ENCODE peak calls at places on chromosomes 7 and 10, in ten cellular contexts. One of them, this sample, is unnamed. For H3K9me3 and H3K36me3, the result is how much of the 10 kb centered on the place peaks cover.

GRCh38 chr10:94193466-94193924 is 169.2 kb downstream of the NOC3L start:
- DNase-seq in heart left ventricle: no peak
- DNase-seq in right lobe of liver: no peak
- DNase-seq in tibial nerve: no peak
- DNase-seq in WERI-Rb-1: no peak
- DNase-seq in hepatocyte: no peak
- DNase-seq in lung: no peak
- DNase-seq in MM.1S: no peak
- DNase-seq in IMR-90: peak
- DNase-seq in endodermal cell: peak
- DNase-seq in this sample: no peak

GRCh38 chr10:115771755-115772154 is 501.3 kb downstream of the GFRA1 start:
- DNase-seq in heart left ventricle: no peak
- DNase-seq in right lobe of liver: no peak
- DNase-seq in tibial nerve: no peak
- DNase-seq in WERI-Rb-1: no peak
- DNase-seq in hepatocyte: no peak
- DNase-seq in lung: no peak
- DNase-seq in MM.1S: no peak
- DNase-seq in IMR-90: no peak
- DNase-seq in endodermal cell: no peak
- DNase-seq in this sample: no peak

GRCh38 chr7:38840736-38841460 is 68.1 kb downstream of the VPS41 start:
- DNase-seq in heart left ventricle: no peak
- DNase-seq in right lobe of liver: no peak
- DNase-seq in tibial nerve: no peak
- DNase-seq in WERI-Rb-1: no peak
- DNase-seq in hepatocyte: no peak
- DNase-seq in lung: no peak
- DNase-seq in MM.1S: no peak
- DNase-seq in IMR-90: peak
- DNase-seq in endodermal cell: no peak
- DNase-seq in this sample: no peak

GRCh38 chr7:149625339-149625946 is 127.8 kb upstream of the ZNF746 start:
- DNase-seq in heart left ventricle: peak
- DNase-seq in right lobe of liver: no peak
- DNase-seq in tibial nerve: peak
- DNase-seq in WERI-Rb-1: peak
- DNase-seq in hepatocyte: peak
- DNase-seq in lung: peak
- DNase-seq in MM.1S: peak
- DNase-seq in IMR-90: peak
- DNase-seq in endodermal cell: peak
- DNase-seq in this sample: no peak

GRCh38 chr7:6284461-6285360 is 12.3 kb upstream of the CYTH3 start:
- DNase-seq in heart left ventricle: no peak
- DNase-seq in right lobe of liver: no peak
- DNase-seq in tibial nerve: no peak
- DNase-seq in WERI-Rb-1: no peak
- DNase-seq in hepatocyte: no peak
- DNase-seq in lung: no peak
- DNase-seq in MM.1S: no peak
- DNase-seq in IMR-90: no peak
- DNase-seq in endodermal cell: no peak
- DNase-seq in this sample: no peak

GRCh38 chr7:35605760-35606159 is 89.2 kb downstream of the HERPUD2 start:
- DNase-seq in heart left ventricle: no peak
- DNase-seq in right lobe of liver: no peak
- DNase-seq in tibial nerve: no peak
- DNase-seq in WERI-Rb-1: no peak
- DNase-seq in hepatocyte: no peak
- DNase-seq in lung: no peak
- DNase-seq in MM.1S: no peak
- DNase-seq in IMR-90: peak
- DNase-seq in endodermal cell: no peak
- DNase-seq in this sample: no peak

GRCh38 chr10:43225787-43226153 is 41.1 kb downstream of the RASGEF1A start:
- DNase-seq in heart left ventricle: peak
- DNase-seq in right lobe of liver: peak
- DNase-seq in tibial nerve: no peak
- DNase-seq in WERI-Rb-1: peak
- DNase-seq in hepatocyte: no peak
- DNase-seq in lung: no peak
- DNase-seq in MM.1S: no peak
- DNase-seq in IMR-90: no peak
- DNase-seq in endodermal cell: no peak
- DNase-seq in this sample: peak

GRCh38 chr10:125120046-125120710 is 40.2 kb downstream of the CTBP2 start:
- DNase-seq in heart left ventricle: no peak
- DNase-seq in right lobe of liver: no peak
- DNase-seq in tibial nerve: no peak
- DNase-seq in WERI-Rb-1: no peak
- DNase-seq in hepatocyte: no peak
- DNase-seq in lung: no peak
- DNase-seq in MM.1S: no peak
- DNase-seq in IMR-90: peak
- DNase-seq in endodermal cell: no peak
- DNase-seq in this sample: no peak

GRCh38 chr7:112876877-112877276 is 86.7 kb upstream of the TMEM168 start:
- DNase-seq in heart left ventricle: no peak
- DNase-seq in right lobe of liver: no peak
- DNase-seq in tibial nerve: no peak
- DNase-seq in WERI-Rb-1: no peak
- DNase-seq in hepatocyte: peak
- DNase-seq in lung: no peak
- DNase-seq in MM.1S: no peak
- DNase-seq in IMR-90: peak
- DNase-seq in endodermal cell: no peak
- DNase-seq in this sample: no peak

DNA sequence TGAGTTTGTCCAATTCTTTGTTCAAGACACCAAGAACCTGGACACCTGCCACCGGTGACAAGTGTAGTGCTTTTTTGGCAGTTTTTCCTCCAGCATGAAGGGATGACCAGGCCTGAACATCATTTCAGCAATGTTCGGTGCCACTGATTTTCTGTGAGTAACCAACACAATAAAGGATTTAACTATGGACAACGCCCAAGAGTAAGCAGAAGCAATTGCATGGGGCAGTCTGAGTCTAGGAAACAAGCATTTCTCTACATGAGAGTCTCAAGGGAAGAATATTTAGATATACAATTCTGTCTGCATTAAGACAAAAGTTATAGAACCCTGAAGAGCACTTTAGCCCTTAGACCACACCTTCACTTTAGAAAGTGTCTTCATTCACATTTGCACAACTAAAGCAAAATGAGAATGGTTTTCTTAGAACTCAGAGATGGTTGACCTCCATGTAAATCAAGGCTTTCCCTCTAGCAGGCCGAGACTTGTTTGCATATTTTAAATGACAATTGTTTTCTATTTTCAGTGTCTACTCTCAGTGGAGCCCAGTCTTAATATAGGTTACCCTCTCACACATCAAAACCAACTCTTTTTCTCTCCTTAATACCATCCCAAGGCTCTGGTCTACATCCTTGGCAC is 25.5 kb upstream of the TRIM24 start:
- DNase-seq in heart left ventricle: no peak
- DNase-seq in right lobe of liver: no peak
- DNase-seq in tibial nerve: no peak
- DNase-seq in WERI-Rb-1: no peak
- DNase-seq in hepatocyte: no peak
- DNase-seq in lung: no peak
- DNase-seq in MM.1S: no peak
- DNase-seq in IMR-90: no peak
- DNase-seq in endodermal cell: no peak
- DNase-seq in this sample: no peak
- H3K9me3 ChIP-seq in heart left ventricle: under half
- H3K9me3 ChIP-seq in right lobe of liver: under half
- H3K9me3 ChIP-seq in tibial nerve: under half
- H3K9me3 ChIP-seq in WERI-Rb-1: under half
- H3K9me3 ChIP-seq in hepatocyte: under half
- H3K9me3 ChIP-seq in lung: under half
- H3K9me3 ChIP-seq in MM.1S: under half
- H3K9me3 ChIP-seq in IMR-90: under half
- H3K9me3 ChIP-seq in endodermal cell: half or more
- H3K9me3 ChIP-seq in this sample: under half

GRCh38 chr7:111229951-111230350 is 139.0 kb downstream of the LRRN3 start:
- DNase-seq in heart left ventricle: no peak
- DNase-seq in right lobe of liver: no peak
- DNase-seq in tibial nerve: no peak
- DNase-seq in WERI-Rb-1: no peak
- DNase-seq in hepatocyte: no peak
- DNase-seq in lung: no peak
- DNase-seq in MM.1S: no peak
- DNase-seq in IMR-90: no peak
- DNase-seq in endodermal cell: no peak
- DNase-seq in this sample: no peak

GRCh38 chr7:111226800-111227199 is 135.9 kb downstream of the LRRN3 start:
- DNase-seq in heart left ventricle: no peak
- DNase-seq in right lobe of liver: no peak
- DNase-seq in tibial nerve: no peak
- DNase-seq in WERI-Rb-1: no peak
- DNase-seq in hepatocyte: no peak
- DNase-seq in lung: no peak
- DNase-seq in MM.1S: no peak
- DNase-seq in IMR-90: no peak
- DNase-seq in endodermal cell: no peak
- DNase-seq in this sample: no peak

GRCh38 chr7:111235709-111236108 is 144.8 kb downstream of the LRRN3 start:
- DNase-seq in heart left ventricle: no peak
- DNase-seq in right lobe of liver: no peak
- DNase-seq in tibial nerve: no peak
- DNase-seq in WERI-Rb-1: no peak
- DNase-seq in hepatocyte: no peak
- DNase-seq in lung: no peak
- DNase-seq in MM.1S: no peak
- DNase-seq in IMR-90: no peak
- DNase-seq in endodermal cell: no peak
- DNase-seq in this sample: no peak

GRCh38 chr7:111229181-111229740 is 138.3 kb downstream of the LRRN3 start:
- DNase-seq in heart left ventricle: no peak
- DNase-seq in right lobe of liver: no peak
- DNase-seq in tibial nerve: no peak
- DNase-seq in WERI-Rb-1: no peak
- DNase-seq in hepatocyte: no peak
- DNase-seq in lung: no peak
- DNase-seq in MM.1S: no peak
- DNase-seq in IMR-90: no peak
- DNase-seq in endodermal cell: no peak
- DNase-seq in this sample: no peak

GRCh38 chr7:111232249-111233084 is 141.5 kb downstream of the LRRN3 start:
- DNase-seq in heart left ventricle: no peak
- DNase-seq in right lobe of liver: no peak
- DNase-seq in tibial nerve: no peak
- DNase-seq in WERI-Rb-1: no peak
- DNase-seq in hepatocyte: no peak
- DNase-seq in lung: no peak
- DNase-seq in MM.1S: no peak
- DNase-seq in IMR-90: peak
- DNase-seq in endodermal cell: no peak
- DNase-seq in this sample: no peak
- H3K36me3 ChIP-seq in heart left ventricle: under half
- H3K36me3 ChIP-seq in right lobe of liver: under half
- H3K36me3 ChIP-seq in tibial nerve: under half
- H3K36me3 ChIP-seq in WERI-Rb-1: under half
- H3K36me3 ChIP-seq in hepatocyte: under half
- H3K36me3 ChIP-seq in lung: under half
- H3K36me3 ChIP-seq in MM.1S: under half
- H3K36me3 ChIP-seq in IMR-90: under half
- H3K36me3 ChIP-seq in endodermal cell: under half
- H3K36me3 ChIP-seq in this sample: under half

GRCh38 chr10:117215079-117215478 is 17.8 kb downstream of the KCNK18 start:
- DNase-seq in heart left ventricle: no peak
- DNase-seq in right lobe of liver: no peak
- DNase-seq in tibial nerve: no peak
- DNase-seq in WERI-Rb-1: no peak
- DNase-seq in hepatocyte: no peak
- DNase-seq in lung: no peak
- DNase-seq in MM.1S: no peak
- DNase-seq in IMR-90: no peak
- DNase-seq in endodermal cell: no peak
- DNase-seq in this sample: no peak

GRCh38 chr10:117217196-117217761 is 20.0 kb downstream of the KCNK18 start:
- DNase-seq in heart left ventricle: no peak
- DNase-seq in right lobe of liver: no peak
- DNase-seq in tibial nerve: no peak
- DNase-seq in WERI-Rb-1: no peak
- DNase-seq in hepatocyte: peak
- DNase-seq in lung: no peak
- DNase-seq in MM.1S: peak
- DNase-seq in IMR-90: no peak
- DNase-seq in endodermal cell: peak
- DNase-seq in this sample: no peak

GRCh38 chr10:117216611-117217195 is 19.4 kb downstream of the KCNK18 start:
- DNase-seq in heart left ventricle: peak
- DNase-seq in right lobe of liver: peak
- DNase-seq in tibial nerve: no peak
- DNase-seq in WERI-Rb-1: peak
- DNase-seq in hepatocyte: peak
- DNase-seq in lung: peak
- DNase-seq in MM.1S: peak
- DNase-seq in IMR-90: peak
- DNase-seq in endodermal cell: peak
- DNase-seq in this sample: no peak

GRCh38 chr10:117214401-117214800 is 17.1 kb downstream of the KCNK18 start:
- DNase-seq in heart left ventricle: no peak
- DNase-seq in right lobe of liver: no peak
- DNase-seq in tibial nerve: no peak
- DNase-seq in WERI-Rb-1: no peak
- DNase-seq in hepatocyte: no peak
- DNase-seq in lung: no peak
- DNase-seq in MM.1S: no peak
- DNase-seq in IMR-90: peak
- DNase-seq in endodermal cell: no peak
- DNase-seq in this sample: no peak

DNA sequence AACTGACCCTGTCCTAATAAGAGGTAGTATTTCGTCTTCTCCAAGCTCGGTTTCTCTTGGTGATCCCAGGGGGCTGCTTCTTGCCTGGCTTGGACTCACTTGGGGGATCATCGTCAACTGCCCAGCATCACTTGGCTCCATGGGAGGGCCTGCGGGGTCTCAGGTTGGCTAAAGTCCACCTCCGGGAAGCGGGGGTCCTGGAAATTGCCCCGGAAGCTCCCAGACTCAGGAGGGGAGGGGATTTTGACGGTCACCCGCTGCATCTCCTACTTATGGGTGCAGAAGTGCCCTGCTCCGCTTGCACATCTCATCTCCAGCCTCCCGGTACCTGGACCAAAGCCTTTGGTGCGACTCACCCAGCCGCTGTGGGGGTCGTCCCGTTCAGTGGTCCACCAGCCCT is 18.7 kb downstream of the KCNK18 start:
- DNase-seq in heart left ventricle: no peak
- DNase-seq in right lobe of liver: no peak
- DNase-seq in tibial nerve: no peak
- DNase-seq in WERI-Rb-1: no peak
- DNase-seq in hepatocyte: no peak
- DNase-seq in lung: no peak
- DNase-seq in MM.1S: no peak
- DNase-seq in IMR-90: no peak
- DNase-seq in endodermal cell: no peak
- DNase-seq in this sample: no peak
- H3K4me3 ChIP-seq in heart left ventricle: no peak
- H3K4me3 ChIP-seq in right lobe of liver: no peak
- H3K4me3 ChIP-seq in tibial nerve: no peak
- H3K4me3 ChIP-seq in WERI-Rb-1: peak
- H3K4me3 ChIP-seq in hepatocyte: no peak
- H3K4me3 ChIP-seq in lung: no peak
- H3K4me3 ChIP-seq in MM.1S: no peak
- H3K4me3 ChIP-seq in IMR-90: no peak
- H3K4me3 ChIP-seq in endodermal cell: no peak
- H3K4me3 ChIP-seq in this sample: no peak

GRCh38 chr10:123669901-123670300 is 3.7 kb downstream of the GPR26 start:
- DNase-seq in heart left ventricle: no peak
- DNase-seq in right lobe of liver: no peak
- DNase-seq in tibial nerve: no peak
- DNase-seq in WERI-Rb-1: no peak
- DNase-seq in hepatocyte: no peak
- DNase-seq in lung: no peak
- DNase-seq in MM.1S: no peak
- DNase-seq in IMR-90: no peak
- DNase-seq in endodermal cell: no peak
- DNase-seq in this sample: no peak
- H3K9me3 ChIP-seq in heart left ventricle: under half
- H3K9me3 ChIP-seq in right lobe of liver: under half
- H3K9me3 ChIP-seq in tibial nerve: under half
- H3K9me3 ChIP-seq in WERI-Rb-1: under half
- H3K9me3 ChIP-seq in hepatocyte: under half
- H3K9me3 ChIP-seq in lung: under half
- H3K9me3 ChIP-seq in MM.1S: under half
- H3K9me3 ChIP-seq in IMR-90: under half
- H3K9me3 ChIP-seq in endodermal cell: under half
- H3K9me3 ChIP-seq in this sample: under half

This sample was measured in ascending aorta.